ENCODE peak calls at places on chromosome 20, in four cellular contexts. M is sigmoid colon, W is K562, A is IMR-90. I is an unnamed sample.

GRCh38 chr20:50111120-50111828 is 1.7 kb downstream of the UBE2V1 start:
- DNase-seq in M (no peak), W (peak), A (peak), I (peak)

GRCh38 chr20:23120936-23121765 is 35.0 kb upstream of the CD93 start:
- DNase-seq in M (peak), W (peak), A (no peak), I (no peak)

GRCh38 chr20:37314099-37314498 is 24.6 kb downstream of the MANBAL start:
- DNase-seq in M (peak), W (no peak), A (no peak), I (no peak)

GRCh38 chr20:17658648-17658993 is 23.4 kb downstream of the RRBP1 start:
- DNase-seq in M (peak), W (no peak), A (no peak), I (no peak)

GRCh38 chr20:21145424-21145823 is 19.5 kb downstream of the KIZ start:
- DNase-seq in M (no peak), W (no peak), A (no peak), I (no peak)

GRCh38 chr20:50395258-50395729 is 114.9 kb upstream of the PTPN1 start:
- DNase-seq in M (peak), W (no peak), A (peak), I (peak)

GRCh38 chr20:5844063-5844681 is 94.0 kb downstream of the SHLD1 start:
- DNase-seq in M (no peak), W (no peak), A (peak), I (peak)

GRCh38 chr20:58892126-58892931 is 39.8 kb downstream of the GNAS start:
- DNase-seq in M (peak), W (peak), A (peak), I (peak)

GRCh38 chr20:53495357-53495756 is 98.3 kb downstream of the ZNF217 start:
- DNase-seq in M (no peak), W (no peak), A (peak), I (no peak)

GRCh38 chr20:47466704-47467459 is 34.8 kb upstream of the NCOA3 start:
- DNase-seq in M (no peak), W (no peak), A (no peak), I (no peak)

GRCh38 chr20:47466193-47466592 is 35.5 kb upstream of the NCOA3 start:
- DNase-seq in M (no peak), W (no peak), A (no peak), I (no peak)

GRCh38 chr20:47465335-47466090 is 36.2 kb upstream of the NCOA3 start:
- DNase-seq in M (no peak), W (peak), A (no peak), I (no peak)

GRCh38 chr20:47464380-47465101 is 37.1 kb upstream of the NCOA3 start:
- DNase-seq in M (peak), W (no peak), A (peak), I (peak)

GRCh38 chr20:47468290-47469050 is 33.2 kb upstream of the NCOA3 start:
- DNase-seq in M (no peak), W (peak), A (no peak), I (no peak)
- TF ChIP-seq POLR2A in M (no peak), W (no peak), A (no peak), I (no peak)

DNA sequence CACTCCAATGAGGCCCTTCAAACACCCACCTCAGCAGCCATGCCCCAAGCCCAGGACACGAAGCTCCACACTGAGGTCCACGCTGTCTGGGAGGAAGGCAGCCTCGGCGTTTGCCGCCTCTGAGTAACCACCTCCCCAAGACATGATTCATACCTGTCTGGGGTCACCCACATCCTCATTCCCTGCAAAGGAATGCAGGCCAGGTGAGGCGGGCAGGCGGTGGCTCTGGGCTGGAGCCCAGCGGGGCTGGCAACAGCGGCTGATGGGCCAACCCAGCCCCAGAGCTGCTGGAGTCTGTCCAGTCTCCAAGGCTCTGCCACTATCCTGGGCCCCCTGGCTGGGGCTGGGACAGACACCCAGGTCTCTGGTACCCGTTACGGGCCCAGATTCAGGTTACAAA is 14.8 kb downstream of the PMEPA1 start:
- DNase-seq in M (no peak), W (no peak), A (no peak), I (no peak)
- TF ChIP-seq POLR2A in M (no peak), W (no peak), A (no peak), I (no peak)

DNA sequence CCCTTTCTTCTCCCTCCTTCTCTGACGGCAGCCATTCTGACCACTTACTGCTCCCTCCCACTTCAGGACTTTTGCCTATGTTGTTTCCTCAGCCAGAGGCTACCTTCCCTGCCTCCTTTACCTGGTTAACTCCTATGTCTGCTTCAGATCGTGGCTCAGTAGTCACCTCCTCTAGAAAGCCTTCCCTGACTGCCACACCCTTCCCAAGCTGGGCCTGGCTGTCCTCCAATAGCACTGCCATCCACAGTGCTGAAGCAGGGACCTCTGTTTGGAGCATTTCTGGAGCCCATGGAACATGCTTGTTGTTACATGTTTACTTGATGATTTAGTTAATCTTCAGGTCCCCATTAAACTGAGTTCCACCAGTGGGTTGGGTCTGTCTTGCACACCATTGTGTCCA is 13.8 kb downstream of the XKR7 start:
- DNase-seq in M (no peak), W (no peak), A (no peak), I (no peak)
- TF ChIP-seq POLR2A in M (no peak), W (no peak), A (no peak), I (no peak)

GRCh38 chr20:35135867-35136586 is 11.1 kb downstream of the EDEM2 start:
- DNase-seq in M (no peak), W (no peak), A (peak), I (peak)
- TF ChIP-seq POLR2A in M (no peak), W (no peak), A (no peak), I (no peak)

GRCh38 chr20:38900606-38901005 is 25.6 kb upstream of the FAM83D start:
- DNase-seq in M (no peak), W (no peak), A (no peak), I (no peak)
- TF ChIP-seq POLR2A in M (no peak), W (no peak), A (no peak), I (no peak)

DNA sequence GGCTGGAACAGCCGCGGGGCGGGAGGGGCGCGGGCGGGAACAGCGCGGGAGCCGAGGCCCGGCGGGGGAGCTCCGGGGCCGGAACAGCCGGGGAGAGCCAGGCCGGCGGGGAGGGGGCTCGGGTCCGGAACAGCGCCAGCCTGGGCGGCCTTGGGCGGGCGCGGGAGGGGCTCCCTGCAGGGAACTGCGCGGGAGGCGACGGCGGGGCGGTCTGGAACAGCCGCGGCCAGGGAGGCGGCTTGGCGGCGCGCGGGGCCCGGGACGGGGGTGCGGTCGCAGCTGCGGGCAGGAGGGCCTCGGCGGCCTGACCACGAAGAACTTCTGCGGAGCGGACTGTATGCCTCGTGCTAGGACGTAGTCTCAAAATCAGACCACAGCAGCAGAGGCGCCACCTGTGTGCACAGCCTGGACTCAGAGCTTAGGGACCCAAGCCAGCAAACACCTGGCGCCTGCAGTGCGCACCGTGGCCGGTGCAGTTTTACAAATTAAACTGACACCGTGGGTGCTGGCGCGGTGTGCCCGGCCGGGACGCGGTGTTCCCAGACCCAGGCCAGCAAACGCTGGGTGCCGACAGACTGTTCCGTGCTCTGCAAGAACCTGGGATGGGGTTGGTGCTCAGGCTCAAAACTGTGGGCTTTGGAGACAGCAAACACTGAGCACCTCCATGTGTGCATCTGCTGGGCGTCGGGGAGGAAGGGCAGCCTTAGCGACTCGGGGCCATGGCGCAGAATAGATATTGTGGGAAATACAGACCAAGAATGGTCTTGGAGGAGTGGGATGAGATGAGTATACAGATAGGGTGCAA is 572 bp downstream of the ZNF341 start:
- DNase-seq in M (peak), W (peak), A (no peak), I (no peak)
- TF ChIP-seq POLR2A in M (no peak), W (peak), A (no peak), I (peak)

GRCh38 chr20:2101935-2102584 is 433 bp downstream of the STK35 start:
- DNase-seq in M (peak), W (peak), A (peak), I (peak)
- TF ChIP-seq POLR2A in M (no peak), W (peak), A (peak), I (peak)

DNA sequence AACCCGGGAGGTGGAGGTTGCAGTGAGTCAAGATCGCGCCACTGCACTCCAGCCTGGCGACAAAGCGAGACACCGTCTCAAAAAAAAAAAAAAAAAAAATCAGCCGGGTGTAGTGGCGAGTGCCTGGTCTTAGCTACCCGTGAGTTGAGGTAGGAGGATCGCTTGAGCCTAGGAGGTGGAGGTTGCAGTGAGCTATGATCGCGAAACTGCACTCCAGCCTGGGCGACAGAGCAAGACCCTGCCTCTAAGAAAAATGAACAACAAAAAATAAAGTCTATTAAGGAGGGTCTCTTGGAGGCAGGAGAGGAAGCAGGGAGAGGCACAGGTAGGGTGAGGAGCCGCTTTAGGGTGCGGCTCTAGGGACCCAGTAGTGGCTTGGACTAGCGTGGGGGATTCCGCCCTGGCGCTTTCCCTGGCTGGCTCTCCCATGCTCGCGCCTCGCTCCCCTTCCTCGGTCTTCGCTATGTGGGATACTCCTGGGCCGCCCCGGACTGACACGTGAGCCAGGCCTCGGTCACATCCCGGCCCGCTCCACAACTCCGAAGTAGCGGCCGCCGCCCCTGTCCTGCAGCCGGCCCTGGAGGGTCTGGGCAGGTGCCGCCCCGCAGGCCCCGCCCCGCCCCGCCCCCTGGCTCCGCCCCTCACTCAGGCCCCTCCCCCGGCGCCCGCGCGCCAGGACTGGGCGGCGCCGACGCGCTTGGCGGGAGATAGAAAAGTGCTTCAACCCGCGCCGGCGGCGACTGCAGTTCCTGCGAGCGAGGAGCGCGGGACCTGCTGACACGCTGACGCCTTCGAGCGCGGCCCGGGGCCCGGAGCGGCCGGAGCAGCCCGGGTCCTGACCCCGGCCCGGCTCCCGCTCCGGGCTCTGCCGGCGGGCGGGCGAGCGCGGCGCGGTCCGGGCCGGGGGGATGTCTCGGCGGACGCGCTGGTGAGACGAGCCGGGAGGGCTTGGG is at the start of gene MYBL2:
- DNase-seq in M (no peak), W (peak), A (peak), I (peak)
- TF ChIP-seq POLR2A in M (no peak), W (no peak), A (no peak), I (peak)

I was measured in H54.